ENCODE peak calls at places on chromosomes 4 and X, in seven cellular contexts. J is NCI-H1092 treated with DMSO at 0.1 percent for 48 hours, W is AG04450, C is GM23248, V is NCI-H82, T is right cardiac atrium, G is iPS DF 6.9. N is an unnamed sample.
A peak's percentile ranks its signal among the peaks of the same experiment; 100 is the strongest.

GRCh38 chrX:43560247-43560946 is 95.7 kb upstream of the MAOA start:
- DNase-seq in J (peak; percentile 17), W (no peak), C (no peak), V (peak; percentile 78), T (no peak), G (no peak), N (no peak)

GRCh38 chrX:135707880-135708279 is 5.6 kb upstream of the CT45A1 start:
- DNase-seq in J (no peak), W (no peak), C (peak; percentile 23), V (peak; percentile 81), T (no peak), G (peak; percentile 13), N (no peak)

GRCh38 chr4:6415306-6415705 is 57.1 kb downstream of the PPP2R2C start:
- DNase-seq in J (no peak), W (no peak), C (no peak), V (no peak), T (no peak), G (no peak), N (no peak)

GRCh38 chr4:185167205-185167604 is 24.1 kb downstream of the SLC25A4 start:
- DNase-seq in J (no peak), W (no peak), C (no peak), V (no peak), T (no peak), G (no peak), N (no peak)

GRCh38 chr4:108465886-108466491 is 154.4 kb upstream of the RPL34 start:
- DNase-seq in J (no peak), W (no peak), C (no peak), V (no peak), T (no peak), G (no peak), N (no peak)

GRCh38 chr4:94766856-94767255 is 9.1 kb downstream of the BMPR1B start:
- DNase-seq in J (no peak), W (no peak), C (peak; percentile 80), V (no peak), T (no peak), G (no peak), N (no peak)

GRCh38 chrX:23704673-23705206 is 37.4 kb downstream of the PRDX4 start:
- DNase-seq in J (no peak), W (no peak), C (no peak), V (no peak), T (no peak), G (no peak), N (no peak)

GRCh38 chrX:150449313-150449712 is 86.2 kb downstream of the MAMLD1 start:
- DNase-seq in J (no peak), W (no peak), C (no peak), V (peak; percentile 9), T (no peak), G (no peak), N (no peak)

GRCh38 chrX:39843318-39843717 is 254.4 kb downstream of the BCOR start:
- DNase-seq in J (peak; percentile 71), W (no peak), C (no peak), V (peak; percentile 96), T (no peak), G (no peak), N (no peak)

GRCh38 chr4:3721627-3722026 is 44.6 kb upstream of the ADRA2C start:
- DNase-seq in J (no peak), W (no peak), C (no peak), V (no peak), T (peak; percentile 12), G (no peak), N (no peak)

N was measured in GM04503.